ENCODE peak calls at places on chromosome 20, in four cellular contexts. I is GM12865, L is activated B cell treated with CpG ODN at 0.5 μM for 24 hours, M is heart right ventricle. D is an unnamed sample.

GRCh38 chr20:35517125-35517524 is 12.3 kb downstream of the C20orf173 start:
- DNase-seq in I (no peak), L (no peak), M (peak; percentile 25), D (no peak)

GRCh38 chr20:62496525-62497218 is 20.9 kb upstream of the GATA5 start:
- DNase-seq in I (peak; percentile 20), L (no peak), M (peak; percentile 48), D (no peak)

GRCh38 chr20:37205130-37205529 is 25.8 kb upstream of the MROH8 start:
- DNase-seq in I (no peak), L (no peak), M (no peak), D (no peak)

GRCh38 chr20:15654208-15654649 is 919.0 kb downstream of the KIF16B start:
- DNase-seq in I (peak; percentile 84), L (no peak), M (no peak), D (peak; percentile 4)

GRCh38 chr20:20816969-20817368 is 104.5 kb upstream of the RALGAPA2 start:
- DNase-seq in I (no peak), L (no peak), M (no peak), D (no peak)

GRCh38 chr20:38033330-38034107 is at the start of the genes RPRD1B and TTI1:
- DNase-seq in I (peak; percentile 89), L (peak; percentile 89), M (peak; percentile 90), D (peak; percentile 85)

GRCh38 chr20:50003253-50003656 is 20.5 kb downstream of the SNAI1 start:
- DNase-seq in I (peak; percentile 17), L (no peak), M (no peak), D (peak; percentile 95)

GRCh38 chr20:11338506-11339306 is 579.0 kb upstream of the BTBD3 start:
- DNase-seq in I (no peak), L (no peak), M (no peak), D (no peak)

GRCh38 chr20:17626217-17627007 is 55.6 kb downstream of the RRBP1 start:
- DNase-seq in I (no peak), L (no peak), M (peak; percentile 56), D (no peak)

GRCh38 chr20:54255157-54255556 is 47.3 kb downstream of the PFDN4 start:
- DNase-seq in I (no peak), L (no peak), M (no peak), D (no peak)

GRCh38 chr20:10132391-10132790 is 86.2 kb upstream of the SNAP25 start:
- DNase-seq in I (no peak), L (no peak), M (no peak), D (no peak)

GRCh38 chr20:43916073-43916874 is 1.6 kb downstream of the TOX2 start:
- DNase-seq in I (no peak), L (no peak), M (no peak), D (no peak)

GRCh38 chr20:15045246-15045645 is 707.8 kb upstream of the FLRT3 start:
- DNase-seq in I (no peak), L (no peak), M (no peak), D (no peak)

GRCh38 chr20:37941992-37942391 is 39.1 kb downstream of the VSTM2L start:
- DNase-seq in I (no peak), L (no peak), M (no peak), D (no peak)

GRCh38 chr20:36924167-36925045 is 27.1 kb downstream of the SAMHD1 start:
- DNase-seq in I (no peak), L (no peak), M (no peak), D (no peak)

GRCh38 chr20:31485450-31486339 is 10.6 kb downstream of the REM1 start:
- DNase-seq in I (no peak), L (no peak), M (peak; percentile 76), D (peak; percentile 33)

GRCh38 chr20:51560042-51560441 is 17.5 kb upstream of the NFATC2 start:
- DNase-seq in I (no peak), L (no peak), M (no peak), D (no peak)

GRCh38 chr20:63740501-63741353 is 1.2 kb downstream of the SLC2A4RG start:
- DNase-seq in I (peak; percentile 49), L (no peak), M (peak; percentile 95), D (peak; percentile 91)

GRCh38 chr20:61519488-61519887 is 267.4 kb downstream of the CDH4 start:
- DNase-seq in I (no peak), L (no peak), M (no peak), D (no peak)

GRCh38 chr20:41018153-41018552 is 10.5 kb upstream of the TOP1 start:
- DNase-seq in I (no peak), L (no peak), M (no peak), D (no peak)

GRCh38 chr20:41011551-41012067 is 17.0 kb upstream of the TOP1 start:
- DNase-seq in I (peak; percentile 94), L (peak; percentile 40), M (no peak), D (no peak)

GRCh38 chr20:41014557-41015088 is 14.0 kb upstream of the TOP1 start:
- DNase-seq in I (no peak), L (no peak), M (no peak), D (no peak)

GRCh38 chr20:41017448-41018042 is 11.1 kb upstream of the TOP1 start:
- DNase-seq in I (no peak), L (no peak), M (no peak), D (no peak)
- TF ChIP-seq CTCF in I (no peak), L (no peak), M (no peak), D (no peak)

DNA sequence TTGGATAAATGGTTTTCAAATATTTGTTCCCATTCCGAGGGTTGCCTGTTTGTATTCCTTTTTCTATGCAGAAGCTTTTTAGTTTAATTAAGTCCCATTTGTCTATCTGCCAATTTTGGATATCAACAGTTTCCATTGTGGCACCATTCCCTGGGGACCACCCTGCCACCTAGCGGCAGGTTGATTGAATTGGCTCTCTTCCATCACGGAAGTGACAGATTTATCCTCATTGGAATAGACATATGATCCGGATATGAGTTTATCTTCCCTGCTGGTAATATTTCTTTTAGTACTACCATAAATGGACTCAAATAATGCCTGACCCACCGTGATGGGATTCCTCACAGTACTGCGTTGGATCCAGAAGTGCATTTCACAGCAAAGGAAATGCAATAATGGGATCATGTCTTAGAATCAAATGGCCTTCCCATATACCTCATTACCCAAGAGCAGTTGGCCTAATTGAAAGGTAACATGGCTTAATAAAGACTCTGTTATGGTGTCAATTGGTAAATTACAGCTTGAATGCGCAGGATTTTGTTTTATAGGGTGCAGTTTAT is 327.0 kb downstream of the BMP2 start:
- DNase-seq in I (peak; percentile 36), L (no peak), M (peak; percentile 11), D (peak; percentile 7)
- TF ChIP-seq CTCF in I (peak; percentile 59), L (no peak), M (peak; percentile 20), D (peak; percentile 81)

DNA sequence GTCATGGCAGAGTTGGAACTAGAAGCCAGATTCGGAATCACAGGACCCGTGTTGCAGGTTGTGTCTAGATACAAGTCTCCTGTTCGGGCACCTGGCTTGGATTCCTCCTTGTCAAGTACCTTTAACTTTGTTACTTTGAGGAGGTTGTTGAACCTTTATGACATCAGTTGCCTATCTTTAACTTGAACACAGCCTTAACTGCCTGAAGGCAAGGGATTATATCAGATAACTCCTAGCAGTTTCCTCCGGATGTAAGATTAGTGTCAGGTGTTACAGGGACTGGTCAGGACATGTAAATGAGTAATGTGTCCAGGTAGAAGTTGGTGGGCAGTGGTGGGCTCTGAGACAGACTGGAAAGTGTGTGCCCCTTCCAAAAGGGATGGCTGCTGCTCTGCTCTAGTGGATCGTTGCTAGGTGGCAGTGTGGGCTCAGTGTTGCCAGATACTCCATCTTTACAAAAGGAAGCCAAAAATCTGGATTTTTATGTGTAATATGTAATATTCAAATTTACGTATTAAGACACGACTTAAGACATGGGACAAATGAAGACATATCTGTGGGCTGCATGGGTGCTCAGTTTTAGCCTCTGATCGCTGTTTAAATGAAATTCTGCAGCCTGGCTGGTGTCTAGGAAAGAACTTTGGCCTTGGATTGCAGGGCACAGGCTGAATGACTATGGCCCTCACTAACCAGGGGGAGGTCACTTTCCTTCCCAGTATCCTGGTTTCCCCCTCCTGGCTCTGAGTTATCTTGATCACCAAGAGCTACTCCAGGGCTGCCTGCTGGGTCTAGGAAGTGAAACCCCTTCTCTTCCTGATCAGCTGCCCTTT is 27.1 kb downstream of the CHMP4B start:
- DNase-seq in I (no peak), L (no peak), M (no peak), D (no peak)
- TF ChIP-seq CTCF in I (no peak), L (no peak), M (peak; percentile 18), D (no peak)

DNA sequence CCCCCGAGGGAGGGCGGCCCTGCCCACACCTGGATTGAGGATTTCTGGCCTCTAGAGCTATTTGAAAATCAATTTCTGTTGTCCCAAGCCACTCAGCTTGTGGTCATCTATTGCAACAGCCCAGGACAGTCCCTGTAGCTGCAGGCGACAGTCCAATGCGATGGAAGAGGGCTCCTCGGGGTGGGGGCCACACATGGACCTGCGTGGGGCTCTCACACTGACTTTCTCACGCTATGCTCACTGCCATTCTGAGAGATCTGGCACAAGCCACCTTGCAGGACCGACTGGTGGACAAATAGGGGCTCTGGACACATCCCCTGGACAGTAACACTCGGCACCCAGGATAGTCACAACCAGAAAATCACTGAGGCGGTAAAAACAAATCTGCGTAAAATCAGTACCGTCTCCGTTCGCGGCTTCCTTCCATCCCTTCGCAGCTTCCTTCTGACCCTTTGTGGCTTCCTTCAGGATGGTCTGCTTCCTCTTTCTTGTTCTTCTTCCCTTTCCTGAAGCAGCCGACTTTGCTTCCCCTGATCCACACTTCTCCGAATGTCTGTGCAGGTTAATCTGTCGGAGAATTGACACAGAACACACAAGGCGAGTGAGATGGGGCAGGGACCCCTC is 21.8 kb downstream of the CTCFL start:
- DNase-seq in I (peak; percentile 60), L (no peak), M (no peak), D (peak; percentile 67)
- TF ChIP-seq CTCF in I (no peak), L (no peak), M (no peak), D (no peak)